ENCODE peak calls at places on chromosomes 12 and 14, in four cellular contexts. One of them, this sample, is unnamed.

GRCh38 chr14:62189698-62190097 is 427.5 kb downstream of the SNAPC1 start:
- DNase-seq in endodermal cell: no peak
- DNase-seq in M059J: peak; percentile 60
- DNase-seq in NCI-H2029: no peak
- DNase-seq in this sample: no peak

GRCh38 chr12:51666696-51667095 is 75.7 kb downstream of the SCN8A start:
- DNase-seq in M059J: no peak
- DNase-seq in NCI-H2029: no peak
- DNase-seq in endodermal cell: no peak
- DNase-seq in this sample: no peak

GRCh38 chr12:69291278-69291593 is 51.9 kb downstream of the CPSF6 start:
- DNase-seq in M059J: no peak
- DNase-seq in endodermal cell: no peak
- DNase-seq in NCI-H2029: no peak
- DNase-seq in this sample: no peak

GRCh38 chr14:86057018-86057667 is 527.2 kb downstream of the FLRT2 start:
- DNase-seq in NCI-H2029: no peak
- DNase-seq in endodermal cell: peak; percentile 63
- DNase-seq in M059J: no peak
- DNase-seq in this sample: peak; percentile 32

GRCh38 chr14:91380610-91381371 is 36.8 kb downstream of the CCDC88C start:
- DNase-seq in M059J: peak; percentile 19
- DNase-seq in endodermal cell: no peak
- DNase-seq in NCI-H2029: no peak
- DNase-seq in this sample: peak; percentile 25

GRCh38 chr12:75374971-75375370 is 15.9 kb upstream of the GLIPR1L2 start:
- DNase-seq in endodermal cell: no peak
- DNase-seq in NCI-H2029: no peak
- DNase-seq in M059J: peak; percentile 52
- DNase-seq in this sample: no peak

GRCh38 chr14:22319526-22320352 is 269.3 kb downstream of the DAD1 start:
- DNase-seq in M059J: peak; percentile 64
- DNase-seq in endodermal cell: peak; percentile 82
- DNase-seq in NCI-H2029: no peak
- DNase-seq in this sample: peak; percentile 1

GRCh38 chr12:124683330-124683662 is 115.9 kb upstream of the NCOR2 start:
- DNase-seq in M059J: peak; percentile 36
- DNase-seq in endodermal cell: peak; percentile 86
- DNase-seq in NCI-H2029: no peak
- DNase-seq in this sample: no peak

GRCh38 chr14:100131181-100131580 is 28.3 kb downstream of the DEGS2 start:
- DNase-seq in M059J: no peak
- DNase-seq in endodermal cell: peak; percentile 89
- DNase-seq in NCI-H2029: no peak
- DNase-seq in this sample: peak; percentile 54

This sample was measured in NCI-H510A treated with DMSO at 0.1 percent for 48 hours.